ENCODE peak calls at places on chromosome 20, in four cellular contexts. S, W, F and T are unnamed samples.

GRCh38 chr20:5729348-5729747 is 20.9 kb upstream of the SHLD1 start:
- DNase-seq in F (no peak), W (peak), S (peak), T (no peak)

GRCh38 chr20:58698741-58699141 is 6.1 kb downstream of the NPEPL1 start:
- DNase-seq in W (no peak), F (no peak), S (no peak), T (no peak)

GRCh38 chr20:46084805-46085792 is 4.7 kb downstream of the NCOA5 start:
- DNase-seq in F (no peak), S (peak), W (peak), T (peak)

GRCh38 chr20:43040427-43040826 is 149.3 kb downstream of the PTPRT start:
- DNase-seq in S (no peak), W (no peak), F (peak), T (peak)

GRCh38 chr20:13295637-13296036 is 74.6 kb downstream of the ISM1 start:
- DNase-seq in W (no peak), S (no peak), F (no peak), T (no peak)

GRCh38 chr20:46312075-46312944 is 4.0 kb upstream of the CDH22 start:
- DNase-seq in F (peak), S (no peak), W (no peak), T (peak)

GRCh38 chr20:14337400-14338171 is at the start of gene FLRT3:
- DNase-seq in W (peak), F (peak), S (peak), T (peak)

GRCh38 chr20:57526067-57526884 is 1.3 kb upstream of the CTCFL start:
- DNase-seq in W (no peak), F (no peak), S (no peak), T (peak)

GRCh38 chr20:8414611-8415274 is 282.7 kb downstream of the PLCB1 start:
- DNase-seq in S (peak), F (no peak), W (peak), T (no peak)

GRCh38 chr20:61608275-61609085 is 356.4 kb downstream of the CDH4 start:
- DNase-seq in W (peak), S (peak), F (peak), T (peak)

GRCh38 chr20:6502219-6502618 is 265.3 kb upstream of the BMP2 start:
- DNase-seq in F (no peak), S (no peak), W (no peak), T (no peak)

GRCh38 chr20:57061058-57061900 is 205.2 kb downstream of the BMP7 start:
- DNase-seq in F (peak), S (peak), W (no peak), T (peak)

GRCh38 chr20:25259358-25259757 is 11.5 kb downstream of the PYGB start:
- DNase-seq in S (no peak), W (no peak), F (no peak), T (no peak)

GRCh38 chr20:56606174-56606945 is 22.7 kb upstream of the TFAP2C start:
- DNase-seq in W (no peak), F (no peak), S (no peak), T (no peak)

GRCh38 chr20:57439432-57439831 is 48.2 kb downstream of the RBM38 start:
- DNase-seq in F (no peak), W (no peak), S (no peak), T (no peak)

GRCh38 chr20:47851774-47852173 is 66.5 kb upstream of the SULF2 start:
- DNase-seq in S (no peak), W (no peak), F (no peak), T (no peak)

GRCh38 chr20:47849596-47849995 is 64.3 kb upstream of the SULF2 start:
- DNase-seq in S (no peak), W (no peak), F (no peak), T (no peak)

GRCh38 chr20:47843886-47844567 is 58.7 kb upstream of the SULF2 start:
- DNase-seq in F (no peak), W (no peak), S (no peak), T (peak)

DNA sequence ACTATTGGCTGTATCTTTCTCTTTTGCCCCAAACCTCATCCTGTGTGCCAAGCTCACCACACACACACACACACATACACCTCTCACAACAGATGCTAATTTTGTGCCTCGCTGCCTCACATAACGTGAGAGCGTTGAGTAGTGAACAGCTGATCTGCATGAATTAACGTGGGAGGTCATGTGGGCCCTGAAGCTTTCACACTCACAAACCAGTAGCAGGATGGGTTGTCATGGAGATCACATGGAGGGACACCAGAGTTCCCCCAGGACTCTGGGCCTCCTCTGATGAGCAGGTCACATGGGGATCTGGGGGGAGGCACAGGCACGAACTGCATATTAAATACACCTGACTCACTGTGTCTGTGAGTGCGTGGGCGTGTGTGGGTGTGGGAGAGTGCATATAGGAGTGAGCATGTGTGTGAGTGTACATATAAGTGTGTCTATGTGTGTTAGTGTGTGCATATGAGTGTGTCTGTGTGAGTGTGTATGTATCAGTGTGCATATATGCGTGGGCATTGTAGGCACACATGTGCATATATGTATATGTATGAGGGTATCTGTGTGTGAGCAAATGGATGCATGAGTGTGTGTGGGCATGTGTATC is 62.7 kb upstream of the SULF2 start:
- DNase-seq in S (no peak), F (no peak), W (no peak), T (peak)
- H2BK120ac ChIP-seq in S (no peak), F (no peak), W (no peak), T (no peak)

DNA sequence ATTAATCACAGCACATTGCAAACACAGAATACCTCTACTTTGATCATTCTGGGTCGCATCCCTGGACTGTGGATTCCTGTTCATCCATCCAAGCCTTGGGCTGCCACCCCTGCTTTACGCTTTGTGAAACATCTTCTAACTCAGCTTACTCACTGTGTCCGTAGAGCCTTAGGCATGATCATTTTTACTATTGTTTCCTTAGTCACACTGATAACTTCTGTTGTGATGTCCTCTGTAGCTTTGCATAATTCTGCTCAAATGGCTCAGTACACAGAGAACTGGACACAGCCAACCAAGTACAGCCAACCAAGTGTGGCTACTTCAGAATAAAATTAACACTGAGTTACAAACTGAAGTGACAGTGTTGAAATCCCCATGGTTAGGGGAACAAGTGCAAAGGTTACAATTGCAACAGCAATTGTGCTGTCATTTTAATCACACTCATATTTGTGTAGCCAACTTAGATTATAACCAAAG is 8.6 kb upstream of the FKBP1A start:
- DNase-seq in S (no peak), W (no peak), F (no peak), T (no peak)
- H3K23ac ChIP-seq in S (no peak), W (no peak), F (no peak), T (no peak)

GRCh38 chr20:34956041-34956458 is 382 bp downstream of the MYH7B start:
- DNase-seq in S (no peak), F (no peak), W (no peak), T (no peak)

GRCh38 chr20:34955232-34956040 is at the start of the genes GSS and MYH7B:
- DNase-seq in S (peak), W (peak), F (peak), T (peak)

GRCh38 chr20:34954905-34955231 is 738 bp downstream of the GSS start:
- DNase-seq in S (no peak), F (no peak), W (peak), T (peak)

GRCh38 chr20:34953960-34954359 is 1.6 kb downstream of the GSS start:
- DNase-seq in W (no peak), F (no peak), S (no peak), T (no peak)

GRCh38 chr20:34956751-34957472 is 1.2 kb downstream of the MYH7B start:
- DNase-seq in W (no peak), S (no peak), F (no peak), T (no peak)
- H2BK120ac ChIP-seq in W (no peak), S (no peak), F (no peak), T (no peak)

GRCh38 chr20:2610326-2610725 is 42.1 kb upstream of the NOP56 start:
- DNase-seq in F (no peak), W (no peak), S (no peak), T (no peak)

GRCh38 chr20:2617099-2617714 is 35.2 kb upstream of the NOP56 start:
- DNase-seq in W (no peak), F (no peak), S (no peak), T (no peak)

GRCh38 chr20:2610941-2611720 is 41.3 kb upstream of the NOP56 start:
- DNase-seq in S (no peak), F (no peak), W (no peak), T (no peak)

GRCh38 chr20:2616634-2617033 is 35.8 kb upstream of the NOP56 start:
- DNase-seq in W (no peak), F (no peak), S (no peak), T (no peak)

GRCh38 chr20:2612073-2612472 is 40.4 kb upstream of the NOP56 start:
- DNase-seq in S (no peak), W (no peak), F (no peak), T (no peak)
- H3K23ac ChIP-seq in S (no peak), W (no peak), F (no peak), T (no peak)

GRCh38 chr20:51417245-51417560 is 125.3 kb downstream of the NFATC2 start:
- DNase-seq in F (no peak), S (no peak), W (no peak), T (no peak)
- H2BK120ac ChIP-seq in F (no peak), S (no peak), W (no peak), T (no peak)

GRCh38 chr20:37193226-37193625 is 13.9 kb upstream of the MROH8 start:
- DNase-seq in W (no peak), S (no peak), F (no peak), T (no peak)
- H3K23ac ChIP-seq in W (no peak), S (peak), F (no peak), T (no peak)

GRCh38 chr20:41329435-41330342 is 10.9 kb upstream of the LPIN3 start:
- DNase-seq in S (peak), W (peak), F (no peak), T (peak)

GRCh38 chr20:41331731-41332130 is 8.9 kb upstream of the LPIN3 start:
- DNase-seq in W (no peak), S (no peak), F (no peak), T (no peak)

GRCh38 chr20:41334036-41334435 is 6.6 kb upstream of the LPIN3 start:
- DNase-seq in W (no peak), S (no peak), F (no peak), T (no peak)

GRCh38 chr20:41330343-41330720 is 10.3 kb upstream of the LPIN3 start:
- DNase-seq in W (peak), F (no peak), S (peak), T (peak)

DNA sequence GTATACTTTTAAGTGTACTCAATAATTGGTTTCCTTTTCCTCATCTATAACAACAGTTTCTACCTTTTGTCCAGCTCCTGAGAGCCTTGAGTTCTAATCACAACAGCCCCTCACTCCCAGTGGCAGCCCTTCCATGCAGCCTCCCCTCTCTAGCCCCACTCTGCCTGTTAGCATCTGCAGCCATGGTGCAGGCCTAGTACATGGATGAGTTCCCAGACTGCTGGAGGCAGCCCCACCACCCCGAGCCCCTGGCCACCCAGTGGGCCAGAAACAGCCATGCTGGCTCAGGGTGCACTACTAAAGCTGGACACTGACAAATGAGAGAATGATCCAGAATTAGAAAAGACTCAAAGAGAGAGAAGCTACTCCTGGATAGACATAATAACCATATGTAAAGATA is 9.7 kb upstream of the LPIN3 start:
- DNase-seq in S (no peak), F (no peak), W (no peak), T (no peak)
- H2BK120ac ChIP-seq in S (no peak), F (no peak), W (peak), T (no peak)

GRCh38 chr20:20549267-20549612 is 163.2 kb downstream of the RALGAPA2 start:
- DNase-seq in S (no peak), F (no peak), W (no peak), T (no peak)

GRCh38 chr20:20546402-20546801 is 166.0 kb downstream of the RALGAPA2 start:
- DNase-seq in S (no peak), F (no peak), W (no peak), T (no peak)

GRCh38 chr20:20547876-20548266 is 164.6 kb downstream of the RALGAPA2 start:
- DNase-seq in S (no peak), F (no peak), W (no peak), T (no peak)

GRCh38 chr20:20548527-20549266 is 163.7 kb downstream of the RALGAPA2 start:
- DNase-seq in S (no peak), F (no peak), W (no peak), T (no peak)

GRCh38 chr20:20547221-20547875 is 165.1 kb downstream of the RALGAPA2 start:
- DNase-seq in W (peak), F (no peak), S (peak), T (no peak)
- H3K23ac ChIP-seq in W (no peak), F (no peak), S (no peak), T (no peak)